ENCODE peak calls at places on chromosomes 13 and 19, in ten cellular contexts. P, L, X, J, N, O, Y, A, I and R are unnamed samples.

GRCh38 chr19:35216833-35217707 is 11.5 kb downstream of the FAM187B start:
- DNase-seq in I (no peak), J (no peak), P (no peak), N (peak), A (peak), X (no peak), O (no peak), L (no peak), Y (no peak), R (no peak)

GRCh38 chr19:41883463-41883820 is 458 bp downstream of the ARHGEF1 start:
- DNase-seq in N (no peak), A (no peak), I (no peak), P (no peak), L (no peak), O (no peak), J (no peak), Y (no peak), X (no peak), R (no peak)

GRCh38 chr19:1671716-1672037 is 19.3 kb upstream of the TCF3 start:
- DNase-seq in O (no peak), N (peak), L (no peak), X (no peak), I (no peak), Y (no peak), P (peak), A (no peak), J (no peak), R (no peak)

GRCh38 chr13:41720839-41721561 is 239.9 kb downstream of the VWA8 start:
- DNase-seq in Y (no peak), I (no peak), O (no peak), P (no peak), A (no peak), X (no peak), L (no peak), N (no peak), J (no peak), R (no peak)

GRCh38 chr13:38483623-38484022 is 134.0 kb downstream of the UFM1 start:
- DNase-seq in N (no peak), A (no peak), L (no peak), P (peak), Y (no peak), O (no peak), X (no peak), J (no peak), I (no peak), R (no peak)

GRCh38 chr13:32530841-32531253 is 7.7 kb downstream of the N4BP2L2 start:
- DNase-seq in J (peak), P (peak), Y (no peak), N (peak), L (no peak), O (peak), A (peak), X (peak), I (no peak), R (no peak)

GRCh38 chr19:10686661-10687517 is 14.3 kb upstream of the QTRT1 start:
- DNase-seq in I (no peak), J (no peak), A (no peak), L (no peak), O (peak), N (no peak), P (no peak), X (no peak), Y (no peak), R (no peak)

GRCh38 chr19:658916-659839 is 3.8 kb downstream of the RNF126 start:
- DNase-seq in Y (no peak), A (no peak), X (no peak), P (no peak), N (no peak), O (peak), I (no peak), L (no peak), J (no peak), R (no peak)

GRCh38 chr19:34838753-34839431 is 65.9 kb upstream of the ZNF599 start:
- DNase-seq in X (peak), A (no peak), Y (no peak), N (no peak), O (peak), L (no peak), I (peak), J (peak), P (peak), R (peak)

GRCh38 chr13:44732503-44733098 is 156.5 kb upstream of the TSC22D1 start:
- DNase-seq in Y (no peak), A (peak), I (no peak), J (no peak), L (no peak), X (no peak), N (no peak), O (peak), P (no peak), R (no peak)

GRCh38 chr19:1942934-1943555 is 2.1 kb downstream of the CSNK1G2 start:
- DNase-seq in X (peak), I (no peak), L (no peak), O (no peak), J (no peak), Y (no peak), A (no peak), P (no peak), N (no peak), R (peak)

GRCh38 chr19:41928754-41929535 is 696 bp upstream of the ERFL start:
- DNase-seq in L (no peak), I (no peak), J (no peak), P (peak), X (no peak), A (peak), N (no peak), Y (no peak), O (no peak), R (no peak)

GRCh38 chr19:40055049-40055448 is 982 bp downstream of the ZNF780B start:
- DNase-seq in O (no peak), N (no peak), J (no peak), I (no peak), A (no peak), Y (no peak), P (no peak), X (no peak), L (no peak), R (no peak)

GRCh38 chr19:7177926-7178325 is 108.4 kb downstream of the ZNF557 start:
- DNase-seq in X (no peak), J (peak), N (no peak), O (peak), Y (no peak), L (no peak), I (no peak), P (no peak), A (no peak), R (no peak)

GRCh38 chr19:31385744-31386143 is 36.5 kb upstream of the TSHZ3 start:
- DNase-seq in Y (no peak), L (no peak), A (no peak), P (no peak), N (no peak), X (no peak), O (no peak), J (no peak), I (no peak), R (no peak)

GRCh38 chr19:38650911-38651584 is 3.6 kb downstream of the ACTN4 start:
- DNase-seq in P (peak), L (no peak), O (peak), N (no peak), I (no peak), J (peak), X (peak), A (no peak), Y (no peak), R (no peak)